ENCODE peak calls at places on chromosomes 13 and 19, in five cellular contexts. U is suprapubic skin, W is adrenal gland, P is C1 segment of cervical spinal cord, H is HFF-Myc. T is an unnamed sample.

GRCh38 chr13:31209172-31209818 is 9.5 kb downstream of the B3GLCT start:
- DNase-seq in U (no peak), W (peak), P (peak), H (no peak), T (no peak)

GRCh38 chr13:37870895-37871550 is 1.5 kb upstream of the TRPC4 start:
- DNase-seq in U (no peak), W (no peak), P (no peak), H (peak), T (no peak)

GRCh38 chr13:50072676-50073075 is 57.4 kb downstream of the KCNRG start:
- DNase-seq in U (no peak), W (no peak), P (no peak), H (no peak), T (no peak)

GRCh38 chr13:40178130-40178529 is 488.3 kb downstream of the FOXO1 start:
- DNase-seq in U (no peak), W (peak), P (no peak), H (no peak), T (no peak)

GRCh38 chr19:55683449-55684261 is 8.6 kb downstream of the EPN1 start:
- DNase-seq in U (no peak), W (peak), P (no peak), H (no peak), T (no peak)

GRCh38 chr19:27935669-27936068 is 1277.3 kb downstream of the UQCRFS1 start:
- DNase-seq in U (no peak), W (no peak), P (no peak), H (no peak), T (no peak)

GRCh38 chr19:51320258-51320657 is 8.8 kb downstream of the IGLON5 start:
- DNase-seq in U (no peak), W (peak), P (no peak), H (no peak), T (no peak)

GRCh38 chr19:6947745-6948144 is 60.4 kb downstream of the ADGRE1 start:
- DNase-seq in U (no peak), W (peak), P (no peak), H (peak), T (no peak)

GRCh38 chr19:5129691-5130090 is 160.8 kb downstream of the KDM4B start:
- DNase-seq in U (no peak), W (no peak), P (no peak), H (no peak), T (no peak)

GRCh38 chr19:47725759-47726401 is 12.7 kb downstream of the EHD2 start:
- DNase-seq in U (no peak), W (no peak), P (no peak), H (no peak), T (no peak)

GRCh38 chr19:1318678-1319471 is 33.2 kb downstream of the EFNA2 start:
- DNase-seq in U (no peak), W (no peak), P (no peak), H (no peak), T (no peak)

T was measured in AG04450.